ENCODE peak calls at places on chromosomes 3 and 15, in four cellular contexts. X, B, M and E are unnamed samples.

GRCh38 chr3:119700269-119700919 is 2.4 kb upstream of the CFAP91 start:
- DNase-seq in X (peak; percentile 45), M (no peak), B (no peak), E (peak; percentile 76)

GRCh38 chr3:35393916-35394315 is 245.4 kb upstream of the ARPP21 start:
- DNase-seq in B (no peak), X (no peak), M (no peak), E (no peak)

GRCh38 chr15:66404532-66404931 is 17.8 kb downstream of the MAP2K1 start:
- DNase-seq in M (no peak), X (no peak), B (no peak), E (no peak)

GRCh38 chr3:133742351-133743091 is 3.7 kb upstream of the TF start:
- DNase-seq in X (peak; percentile 77), B (no peak), M (peak; percentile 46), E (peak; percentile 25)

GRCh38 chr3:106241593-106241992 is 372.8 kb upstream of the CBLB start:
- DNase-seq in X (no peak), B (no peak), M (no peak), E (no peak)

GRCh38 chr15:26197719-26198118 is 334.6 kb upstream of the ATP10A start:
- DNase-seq in X (no peak), M (no peak), B (no peak), E (no peak)

GRCh38 chr15:77266708-77267387 is 153.1 kb downstream of the PEAK1 start:
- DNase-seq in X (peak; percentile 55), B (no peak), M (no peak), E (no peak)

GRCh38 chr3:58441514-58442450 is 8.2 kb upstream of the PDHB start:
- DNase-seq in M (no peak), X (no peak), B (no peak), E (no peak)

GRCh38 chr15:53126144-53126543 is 336.0 kb upstream of the ONECUT1 start:
- DNase-seq in B (no peak), M (no peak), X (no peak), E (no peak)

GRCh38 chr3:128011140-128011539 is 41.1 kb upstream of the SEC61A1 start:
- DNase-seq in X (peak; percentile 70), B (no peak), M (peak; percentile 86), E (no peak)

GRCh38 chr3:176767385-176767784 is 429.9 kb downstream of the TBL1XR1 start:
- DNase-seq in B (no peak), M (no peak), X (peak; percentile 97), E (no peak)

GRCh38 chr15:26892678-26893077 is 25.8 kb downstream of the GABRA5 start:
- DNase-seq in M (no peak), X (no peak), B (no peak), E (no peak)

GRCh38 chr15:73141216-73141900 is 89.1 kb downstream of the NEO1 start:
- DNase-seq in X (no peak), M (no peak), B (no peak), E (no peak)

GRCh38 chr3:51477360-51477711 is 22.5 kb downstream of the DCAF1 start:
- DNase-seq in B (no peak), X (no peak), M (no peak), E (no peak)

GRCh38 chr15:35741881-35742280 is 195.9 kb upstream of the DPH6 start:
- DNase-seq in B (no peak), X (no peak), M (no peak), E (no peak)

GRCh38 chr15:40908095-40908494 is 13.8 kb downstream of the VPS18 start:
- DNase-seq in X (no peak), M (peak; percentile 63), B (no peak), E (no peak)

GRCh38 chr15:31373096-31373865 is 46.6 kb downstream of the KLF13 start:
- DNase-seq in X (no peak), M (no peak), B (no peak), E (no peak)

GRCh38 chr3:100603449-100603848 is 6.0 kb upstream of the ADGRG7 start:
- DNase-seq in X (peak; percentile 80), M (peak; percentile 44), B (no peak), E (peak; percentile 36)

GRCh38 chr3:51637941-51638471 is 33.0 kb upstream of the TEX264 start:
- DNase-seq in X (peak; percentile 76), B (no peak), M (peak; percentile 73), E (peak; percentile 75)

GRCh38 chr3:194279106-194279505 is 72.0 kb downstream of the CPN2 start:
- DNase-seq in M (peak; percentile 8), B (no peak), X (no peak), E (no peak)

GRCh38 chr3:71491141-71491752 is 92.3 kb downstream of the FOXP1 start:
- DNase-seq in X (no peak), B (no peak), M (no peak), E (no peak)

GRCh38 chr3:137970914-137971831 is 38.8 kb upstream of the CLDN18 start:
- DNase-seq in M (peak; percentile 80), X (peak; percentile 78), B (peak; percentile 72), E (peak; percentile 53)

GRCh38 chr3:105274958-105275357 is 91.8 kb upstream of the ALCAM start:
- DNase-seq in X (peak; percentile 95), M (no peak), B (no peak), E (no peak)

GRCh38 chr3:101466465-101467309 is 46.3 kb downstream of the SENP7 start:
- DNase-seq in M (no peak), X (no peak), B (peak; percentile 59), E (no peak)

GRCh38 chr15:60523056-60523455 is 44.1 kb upstream of the ICE2 start:
- DNase-seq in M (no peak), B (no peak), X (peak; percentile 85), E (no peak)

GRCh38 chr3:127487196-127487595 is 103.3 kb downstream of the TPRA1 start:
- DNase-seq in M (no peak), B (no peak), X (no peak), E (no peak)

GRCh38 chr3:174547801-174548200 is 311.3 kb upstream of the NAALADL2 start:
- DNase-seq in M (no peak), B (no peak), X (no peak), E (no peak)

GRCh38 chr3:13393427-13394360 is 26.4 kb downstream of the NUP210 start:
- DNase-seq in X (no peak), M (no peak), B (no peak), E (no peak)

GRCh38 chr15:62601779-62602540 is 436.9 kb upstream of the C2CD4B start:
- DNase-seq in B (no peak), M (no peak), X (peak; percentile 69), E (no peak)

GRCh38 chr15:85707519-85708338 is 87.0 kb downstream of the KLHL25 start:
- DNase-seq in M (peak; percentile 71), B (no peak), X (no peak), E (peak; percentile 59)
- H3K4me3 ChIP-seq in M (no peak overlapping the region), B (no peak overlapping the region), X (no peak overlapping the region), E (peak overlapping the region; percentile 16)

GRCh38 chr3:42119558-42120355 is 28.6 kb downstream of the TRAK1 start:
- DNase-seq in B (no peak), M (no peak), X (no peak), E (no peak)

GRCh38 chr3:42122261-42123011 is 31.3 kb downstream of the TRAK1 start:
- DNase-seq in X (no peak), B (no peak), M (peak; percentile 44), E (no peak)

GRCh38 chr3:42118762-42119361 is 27.7 kb downstream of the TRAK1 start:
- DNase-seq in M (peak; percentile 79), X (peak; percentile 85), B (no peak), E (peak; percentile 23)

GRCh38 chr3:42123012-42123581 is 31.9 kb downstream of the TRAK1 start:
- DNase-seq in B (no peak), M (no peak), X (peak; percentile 47), E (no peak)

GRCh38 chr3:42120866-42121265 is 29.7 kb downstream of the TRAK1 start:
- DNase-seq in X (peak; percentile 17), M (no peak), B (no peak), E (no peak)
- H3K4me1 ChIP-seq in X (peaks cover 33% of the 10 kb centered on the region), M (peaks cover 49% of the 10 kb centered on the region), B (peaks cover 10% of the 10 kb centered on the region), E (peaks cover 3% of the 10 kb centered on the region)

DNA sequence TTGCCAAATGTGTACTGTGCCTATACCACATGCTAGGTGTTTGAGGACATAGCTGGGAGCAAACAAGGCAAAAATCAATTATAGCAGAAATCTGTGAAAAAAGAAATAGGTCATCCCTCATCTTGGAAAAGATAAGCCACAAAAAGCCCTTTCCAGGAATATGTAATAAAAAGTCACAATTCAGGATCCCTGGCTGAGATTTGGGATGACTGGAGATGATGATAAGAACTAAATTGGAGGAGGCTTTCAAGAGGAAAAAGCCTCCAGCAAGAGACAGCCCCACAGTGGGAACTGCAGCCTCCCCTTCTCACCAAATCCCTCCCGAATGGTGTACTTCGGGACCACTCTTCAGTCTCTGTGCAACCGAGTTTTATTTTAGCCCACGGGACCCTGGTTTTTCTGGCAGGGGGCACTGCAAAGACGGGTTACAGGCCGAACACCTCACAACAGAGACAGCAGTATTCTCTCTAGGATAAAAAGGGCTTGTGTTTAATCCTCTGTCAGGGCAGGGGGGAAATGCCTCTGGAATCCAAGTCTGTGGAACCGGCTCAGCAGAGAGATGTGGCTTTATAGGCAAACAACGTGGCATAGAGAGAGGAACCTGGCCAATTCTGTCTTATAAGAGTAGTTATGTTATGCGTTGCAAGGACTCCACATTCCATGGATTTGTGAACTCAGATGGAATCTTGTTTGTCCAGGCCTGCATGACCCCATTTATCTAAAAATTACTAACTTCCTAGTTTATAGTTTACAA is 1.2 kb upstream of the LMCD1 start:
- DNase-seq in M (peak; percentile 64), B (no peak), X (peak; percentile 94), E (no peak)
- H3K4me3 ChIP-seq in M (peak overlapping the region; percentile 15), B (no peak overlapping the region), X (peak overlapping the region; percentile 50), E (no peak overlapping the region)

DNA sequence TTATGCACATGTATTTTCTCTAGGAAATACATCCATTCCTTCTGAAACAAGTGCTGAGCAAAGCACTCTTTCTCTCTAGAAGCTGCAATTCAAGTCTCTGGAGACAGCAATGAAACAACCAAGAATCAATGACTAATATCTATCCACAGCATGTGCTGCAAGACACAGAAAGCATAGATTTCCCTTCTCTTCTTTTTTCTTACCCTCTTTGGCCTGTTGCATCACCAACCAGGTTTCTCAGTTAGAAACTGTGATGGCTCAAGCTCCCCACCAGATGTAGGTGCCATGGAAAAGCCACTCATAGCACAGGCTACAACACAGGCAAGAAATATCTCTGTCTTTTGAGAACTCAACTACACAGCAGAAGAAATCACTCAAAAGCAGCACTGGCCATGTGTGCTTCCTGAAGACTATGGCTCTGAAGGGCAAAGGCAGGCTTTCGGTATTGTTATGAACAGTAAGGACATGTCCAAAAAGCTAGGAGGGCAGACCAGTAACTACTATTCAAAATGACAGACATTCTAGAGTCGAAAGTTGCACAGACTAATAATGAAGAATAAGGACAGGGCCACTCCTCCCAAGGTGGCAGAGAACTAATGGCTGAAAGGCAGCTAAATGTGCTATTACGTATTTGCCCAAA is 15.5 kb downstream of the ZDHHC3 start:
- DNase-seq in X (no peak), M (no peak), B (no peak), E (no peak)
- H3K4me1 ChIP-seq in X (peaks cover 65% of the 10 kb centered on the region), M (no peaks in the 10 kb centered on the region), B (peaks cover 3% of the 10 kb centered on the region), E (no peaks in the 10 kb centered on the region)